ENCODE peak calls at places on chromosomes 1 and 21, in nine cellular contexts. One of them, this sample, is unnamed.

GRCh38 chr1:176903474-176903873 is 261.0 kb downstream of the ASTN1 start:
- DNase-seq in AML-193: no peak
- DNase-seq in NCI-H1694 treated with DMSO at 0.1 percent for 48 hours: no peak
- DNase-seq in stimulated activated CD4-positive, alpha-beta T cell treated with anti-CD3 and anti-CD28 coated beads, TNF-alpha, amount 100 ng/mL, for 24 hours: no peak
- DNase-seq in AG09309: no peak
- DNase-seq in GM13976: no peak
- DNase-seq in cardiac muscle cell: peak
- DNase-seq in iPS-NIHi11: no peak
- DNase-seq in T-helper 2 cell: no peak
- DNase-seq in this sample: no peak

GRCh38 chr1:85952460-85952859 is 204.1 kb downstream of the COL24A1 start:
- DNase-seq in AML-193: no peak
- DNase-seq in NCI-H1694 treated with DMSO at 0.1 percent for 48 hours: peak
- DNase-seq in stimulated activated CD4-positive, alpha-beta T cell treated with anti-CD3 and anti-CD28 coated beads, TNF-alpha, amount 100 ng/mL, for 24 hours: no peak
- DNase-seq in AG09309: no peak
- DNase-seq in GM13976: no peak
- DNase-seq in cardiac muscle cell: no peak
- DNase-seq in iPS-NIHi11: no peak
- DNase-seq in T-helper 2 cell: no peak
- DNase-seq in this sample: peak

GRCh38 chr1:10613861-10614260 is 139.1 kb downstream of the PEX14 start:
- DNase-seq in AML-193: no peak
- DNase-seq in NCI-H1694 treated with DMSO at 0.1 percent for 48 hours: no peak
- DNase-seq in stimulated activated CD4-positive, alpha-beta T cell treated with anti-CD3 and anti-CD28 coated beads, TNF-alpha, amount 100 ng/mL, for 24 hours: no peak
- DNase-seq in AG09309: no peak
- DNase-seq in GM13976: no peak
- DNase-seq in cardiac muscle cell: no peak
- DNase-seq in iPS-NIHi11: no peak
- DNase-seq in T-helper 2 cell: no peak
- DNase-seq in this sample: no peak

GRCh38 chr1:206911064-206911663 is 10.6 kb downstream of the FCMR start:
- DNase-seq in AML-193: peak
- DNase-seq in NCI-H1694 treated with DMSO at 0.1 percent for 48 hours: peak
- DNase-seq in stimulated activated CD4-positive, alpha-beta T cell treated with anti-CD3 and anti-CD28 coated beads, TNF-alpha, amount 100 ng/mL, for 24 hours: no peak
- DNase-seq in AG09309: peak
- DNase-seq in GM13976: peak
- DNase-seq in cardiac muscle cell: peak
- DNase-seq in iPS-NIHi11: peak
- DNase-seq in T-helper 2 cell: no peak
- DNase-seq in this sample: peak

GRCh38 chr1:35795295-35795694 is 12.5 kb upstream of the AGO4 start:
- DNase-seq in AML-193: no peak
- DNase-seq in NCI-H1694 treated with DMSO at 0.1 percent for 48 hours: no peak
- DNase-seq in stimulated activated CD4-positive, alpha-beta T cell treated with anti-CD3 and anti-CD28 coated beads, TNF-alpha, amount 100 ng/mL, for 24 hours: no peak
- DNase-seq in AG09309: no peak
- DNase-seq in GM13976: no peak
- DNase-seq in cardiac muscle cell: no peak
- DNase-seq in iPS-NIHi11: no peak
- DNase-seq in T-helper 2 cell: no peak
- DNase-seq in this sample: no peak

GRCh38 chr21:44370027-44370735 is 16.8 kb downstream of the TRPM2 start:
- DNase-seq in AML-193: no peak
- DNase-seq in NCI-H1694 treated with DMSO at 0.1 percent for 48 hours: peak
- DNase-seq in stimulated activated CD4-positive, alpha-beta T cell treated with anti-CD3 and anti-CD28 coated beads, TNF-alpha, amount 100 ng/mL, for 24 hours: no peak
- DNase-seq in AG09309: peak
- DNase-seq in GM13976: peak
- DNase-seq in cardiac muscle cell: peak
- DNase-seq in iPS-NIHi11: peak
- DNase-seq in T-helper 2 cell: no peak
- DNase-seq in this sample: no peak

GRCh38 chr1:239311331-239311730 is 75.0 kb upstream of the CHRM3 start:
- DNase-seq in AML-193: no peak
- DNase-seq in NCI-H1694 treated with DMSO at 0.1 percent for 48 hours: no peak
- DNase-seq in stimulated activated CD4-positive, alpha-beta T cell treated with anti-CD3 and anti-CD28 coated beads, TNF-alpha, amount 100 ng/mL, for 24 hours: no peak
- DNase-seq in AG09309: no peak
- DNase-seq in GM13976: no peak
- DNase-seq in cardiac muscle cell: no peak
- DNase-seq in iPS-NIHi11: no peak
- DNase-seq in T-helper 2 cell: no peak
- DNase-seq in this sample: no peak

GRCh38 chr1:151988405-151988851 is 5.2 kb downstream of the S100A10 start:
- DNase-seq in AML-193: no peak
- DNase-seq in NCI-H1694 treated with DMSO at 0.1 percent for 48 hours: no peak
- DNase-seq in stimulated activated CD4-positive, alpha-beta T cell treated with anti-CD3 and anti-CD28 coated beads, TNF-alpha, amount 100 ng/mL, for 24 hours: no peak
- DNase-seq in AG09309: peak
- DNase-seq in GM13976: no peak
- DNase-seq in cardiac muscle cell: peak
- DNase-seq in iPS-NIHi11: no peak
- DNase-seq in T-helper 2 cell: no peak
- DNase-seq in this sample: no peak

GRCh38 chr1:229563241-229563640 is 4.7 kb upstream of the ABCB10 start:
- DNase-seq in AML-193: no peak
- DNase-seq in NCI-H1694 treated with DMSO at 0.1 percent for 48 hours: no peak
- DNase-seq in stimulated activated CD4-positive, alpha-beta T cell treated with anti-CD3 and anti-CD28 coated beads, TNF-alpha, amount 100 ng/mL, for 24 hours: no peak
- DNase-seq in AG09309: no peak
- DNase-seq in GM13976: no peak
- DNase-seq in cardiac muscle cell: no peak
- DNase-seq in iPS-NIHi11: no peak
- DNase-seq in T-helper 2 cell: no peak
- DNase-seq in this sample: no peak

This sample was measured in RPMI8226.